ENCODE peak calls at places on chromosomes 4 and X, in ten cellular contexts. W is lower lobe of right lung; G is CD8-positive, alpha-beta memory T cell; V is mammary epithelial cell; R is fibroblast of lung; Y is ovary; E is cardiac muscle cell; M is SK-N-SH; C is IMR-90; J is uterus. S is an unnamed sample. For H3K4me1, the result is how much of the 10 kb centered on the place peaks cover.

GRCh38 chrX:133405498-133406180 is 9.7 kb downstream of the GPC4 start:
- DNase-seq in J (no peak), R (no peak), V (no peak), C (no peak), W (no peak), G (no peak), E (no peak), M (no peak), Y (no peak), S (no peak)

GRCh38 chr4:54230479-54231418 is 1.7 kb downstream of the PDGFRA start:
- DNase-seq in R (peak), Y (peak), E (peak), W (peak), J (peak), M (peak), G (no peak), V (no peak), C (no peak), S (peak)

GRCh38 chrX:121000589-121000988 is 15.0 kb upstream of the CT47A1 start:
- DNase-seq in J (no peak), G (no peak), W (no peak), R (no peak), E (no peak), M (peak), Y (no peak), C (no peak), V (peak), S (no peak)

GRCh38 chrX:152165033-152165743 is 26.8 kb upstream of the MAGEA10 start:
- DNase-seq in E (no peak), M (no peak), G (no peak), J (no peak), Y (no peak), C (no peak), W (no peak), R (no peak), V (no peak), S (no peak)

GRCh38 chr4:74408639-74409038 is 36.3 kb upstream of the AREG start:
- DNase-seq in J (no peak), E (no peak), M (no peak), G (no peak), C (peak), Y (no peak), R (no peak), V (peak), W (no peak), S (no peak)

GRCh38 chr4:159077702-159078495 is 25.0 kb upstream of the RAPGEF2 start:
- DNase-seq in M (no peak), Y (no peak), E (no peak), R (peak), C (peak), G (peak), J (no peak), V (peak), W (no peak), S (no peak)

GRCh38 chr4:14178421-14178820 is 550.9 kb upstream of the BOD1L1 start:
- DNase-seq in W (no peak), G (no peak), E (no peak), J (no peak), C (peak), R (peak), V (peak), Y (no peak), M (no peak), S (no peak)

GRCh38 chrX:85992811-85993229 is 54.5 kb downstream of the CHM start:
- DNase-seq in J (no peak), W (no peak), M (no peak), E (no peak), G (no peak), V (peak), C (peak), R (peak), Y (no peak), S (no peak)

GRCh38 chr4:92317047-92317446 is 13.3 kb downstream of the GRID2 start:
- DNase-seq in C (no peak), Y (no peak), V (no peak), M (no peak), W (no peak), G (no peak), R (no peak), J (no peak), E (no peak), S (no peak)

GRCh38 chr4:100414016-100414790 is 103.6 kb downstream of the EMCN start:
- DNase-seq in G (no peak), W (no peak), Y (no peak), V (no peak), M (no peak), E (no peak), J (no peak), C (peak), R (no peak), S (no peak)

GRCh38 chrX:38811515-38812239 is 10.4 kb downstream of the MID1IP1 start:
- DNase-seq in C (no peak), Y (no peak), G (peak), R (no peak), E (no peak), M (no peak), J (no peak), W (no peak), V (peak), S (no peak)

GRCh38 chr4:142719854-142720541 is 126.1 kb downstream of the INPP4B start:
- DNase-seq in Y (no peak), W (no peak), R (peak), C (peak), G (peak), M (peak), V (peak), J (no peak), E (peak), S (no peak)

GRCh38 chrX:118216488-118216887 is 99.9 kb upstream of the KLHL13 start:
- DNase-seq in J (no peak), V (no peak), M (no peak), C (no peak), Y (no peak), G (no peak), E (peak), R (no peak), W (no peak), S (no peak)

GRCh38 chr4:13541720-13542576 is 2.4 kb downstream of the NKX3-2 start:
- DNase-seq in V (no peak), W (no peak), M (peak), C (no peak), E (no peak), G (no peak), R (no peak), Y (no peak), J (no peak), S (no peak)

GRCh38 chrX:55488268-55488558 is 1.4 kb downstream of the USP51 start:
- DNase-seq in R (no peak), C (no peak), M (no peak), G (no peak), V (no peak), E (no peak), J (no peak), W (no peak), Y (no peak), S (no peak)

GRCh38 chr4:129140521-129140920 is 44.6 kb downstream of the C4orf33 start:
- DNase-seq in Y (no peak), V (no peak), G (no peak), J (no peak), E (no peak), C (no peak), M (no peak), R (peak), W (no peak), S (no peak)

GRCh38 chr4:80913381-80913780 is 117.1 kb upstream of the BMP3 start:
- DNase-seq in G (no peak), W (no peak), J (no peak), R (no peak), M (no peak), V (no peak), Y (no peak), C (no peak), E (no peak), S (no peak)

GRCh38 chr4:7206385-7206784 is 14.0 kb downstream of the SORCS2 start:
- DNase-seq in E (no peak), J (peak), V (no peak), Y (peak), G (no peak), C (peak), R (peak), W (peak), M (no peak), S (peak)

GRCh38 chr4:101037938-101038413 is 309.4 kb downstream of the PPP3CA start:
- DNase-seq in Y (no peak), C (peak), R (no peak), M (no peak), W (no peak), V (no peak), J (no peak), G (peak), E (no peak), S (peak)

GRCh38 chr4:181957088-181957487 is 286.1 kb upstream of the TENM3 start:
- DNase-seq in W (no peak), E (no peak), G (no peak), C (peak), Y (no peak), J (no peak), M (no peak), R (peak), V (peak), S (no peak)

GRCh38 chr4:186946682-186947294 is 223.1 kb upstream of the FAT1 start:
- DNase-seq in C (peak), J (no peak), E (peak), R (no peak), Y (no peak), G (no peak), M (peak), V (no peak), W (no peak), S (no peak)

GRCh38 chr4:56655627-56656345 is 25.3 kb downstream of the HOPX start:
- DNase-seq in Y (peak), M (peak), V (no peak), E (peak), C (no peak), W (no peak), G (peak), R (no peak), J (no peak), S (no peak)

GRCh38 chr4:150216725-150217124 is 138.5 kb downstream of the DCLK2 start:
- DNase-seq in W (no peak), R (no peak), E (no peak), G (no peak), C (no peak), Y (no peak), J (no peak), V (no peak), M (no peak), S (no peak)

DNA sequence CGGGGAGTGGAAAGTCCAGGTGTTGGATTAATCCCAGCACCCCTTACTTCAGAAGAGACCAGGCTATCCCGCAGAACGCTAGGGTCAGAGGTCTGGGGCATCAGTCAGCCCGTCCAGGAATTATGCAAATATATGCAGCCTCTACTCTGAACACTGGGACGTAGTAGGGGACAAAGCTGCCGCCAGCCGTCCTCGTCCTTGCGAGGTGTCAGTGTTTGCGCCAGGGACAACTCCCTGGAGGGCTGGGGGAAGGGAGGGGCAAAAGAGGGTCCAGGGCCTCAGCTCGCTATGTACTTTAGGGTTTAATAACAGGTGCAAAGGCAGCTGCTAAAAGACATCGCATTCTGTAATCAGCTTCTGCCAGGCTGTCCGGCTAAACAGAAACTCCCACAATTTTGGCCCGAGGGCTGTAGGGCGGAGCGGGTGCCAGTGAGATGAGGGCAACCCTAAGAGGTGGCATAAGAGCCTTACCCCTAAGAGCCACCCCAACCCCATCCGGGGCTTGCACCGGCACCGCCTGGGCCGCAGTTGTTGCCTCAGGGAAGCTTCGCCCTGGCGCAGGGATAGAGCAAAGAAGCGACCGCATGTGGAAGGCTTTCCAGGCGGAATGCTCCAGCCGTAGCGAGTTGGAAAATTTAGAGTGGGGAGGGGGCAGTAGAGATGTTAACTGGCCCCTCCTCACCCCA is 8.4 kb downstream of the HAND2 start:
- DNase-seq in R (no peak), C (no peak), M (peak), W (no peak), V (no peak), G (no peak), E (peak), J (no peak), Y (no peak), S (peak)
- H3K4me1 ChIP-seq in R (under half), C (under half), M (under half), W (under half), V (under half), G (under half), E (under half), J (under half), Y (under half), S (under half)

DNA sequence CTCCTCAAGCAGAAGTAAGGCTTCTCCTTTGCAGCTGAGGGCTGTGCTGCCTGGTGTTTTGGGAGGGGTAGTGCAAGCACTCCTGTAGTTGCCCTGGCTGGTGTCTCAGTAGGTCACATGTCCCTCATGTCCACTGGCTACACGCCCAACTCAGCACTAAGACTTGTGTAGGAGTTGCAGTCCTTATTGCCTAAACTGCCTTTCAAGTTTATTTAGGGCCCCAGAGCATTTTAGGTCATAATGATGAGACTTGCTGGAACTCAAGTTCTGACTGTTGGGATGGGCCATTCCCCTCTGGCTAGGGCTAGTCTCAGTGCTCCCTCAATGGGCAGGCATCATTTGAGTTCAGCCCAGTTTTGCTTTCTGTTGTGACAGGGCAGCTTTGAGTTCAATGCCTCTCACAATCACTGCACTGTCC is 44.1 kb downstream of the PPM1K start:
- DNase-seq in R (no peak), J (peak), W (peak), Y (no peak), G (no peak), E (no peak), C (no peak), V (no peak), M (no peak), S (peak)
- H3K27ac ChIP-seq in R (no peak), J (peak), W (no peak), Y (no peak), G (no peak), E (no peak), C (no peak), V (no peak), M (no peak), S (peak)

GRCh38 chr4:4422856-4423485 is 36.1 kb downstream of the NSG1 start:
- DNase-seq in R (no peak), Y (no peak), W (no peak), E (no peak), C (no peak), J (no peak), V (no peak), G (no peak), M (no peak), S (no peak)
- H3K4me1 ChIP-seq in R (under half), Y (under half), W (under half), E (under half), C (under half), J (under half), V (under half), G (under half), M (under half), S (under half)

GRCh38 chrX:24526616-24527015 is 61.5 kb downstream of the PDK3 start:
- DNase-seq in J (no peak), R (no peak), C (no peak), V (no peak), E (no peak), G (no peak), M (no peak), W (no peak), Y (no peak), S (no peak)
- H3K27ac ChIP-seq in J (no peak), R (no peak), C (no peak), V (no peak), E (no peak), G (no peak), M (no peak), W (no peak), Y (no peak), S (no peak)

DNA sequence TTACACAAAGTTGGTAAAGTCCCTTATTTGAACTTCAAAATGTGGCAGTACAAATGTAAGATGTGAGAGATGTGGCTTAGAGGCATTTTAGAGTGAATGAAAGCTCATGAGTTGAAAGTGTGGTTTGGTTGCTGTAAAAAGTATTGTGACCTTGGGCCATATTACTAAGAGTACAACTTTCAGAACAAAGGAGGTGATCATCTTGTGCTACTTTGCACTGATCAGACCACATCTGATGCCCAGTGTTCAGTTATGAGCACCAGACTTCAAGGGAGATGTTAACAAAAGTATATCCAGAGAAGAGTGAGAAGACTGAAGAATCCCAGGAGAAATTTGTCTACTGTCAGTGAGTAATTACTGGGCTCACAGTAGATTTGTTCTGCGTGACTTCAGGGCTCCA is 30.2 kb downstream of the NLGN3 start:
- DNase-seq in G (no peak), C (no peak), M (no peak), E (no peak), Y (no peak), J (no peak), R (no peak), W (no peak), V (no peak), S (no peak)
- H3K4me1 ChIP-seq in G (under half), C (under half), M (under half), E (under half), Y (under half), J (under half), R (under half), W (under half), V (under half), S (under half)